ENCODE peak calls at places on chromosomes 12 and 14, in eight cellular contexts. D is RWPE1, W is H9, U is Panc1, N is endothelial cell, O is endothelial cell of umbilical vein, F is neural crest cell, A is HepG2. Z is an unnamed sample.

GRCh38 chr14:51293149-51293925 is 53.3 kb downstream of the TMX1 start:
- DNase-seq in D (no peak), F (no peak), O (peak), U (no peak), N (no peak), W (no peak), A (no peak), Z (no peak)

GRCh38 chr12:122203301-122203967 is at the start of gene B3GNT4:
- DNase-seq in W (peak), F (no peak), U (no peak), D (peak), O (peak), N (peak), A (no peak), Z (peak)

GRCh38 chr12:27243804-27244679 is at the start of gene STK38L:
- DNase-seq in N (peak), F (peak), U (peak), W (peak), A (peak), D (peak), O (peak), Z (peak)

GRCh38 chr14:72665259-72665658 is 228.6 kb downstream of the DPF3 start:
- DNase-seq in A (peak), O (peak), W (no peak), U (no peak), D (peak), N (no peak), F (no peak), Z (peak)

GRCh38 chr12:131564843-131565242 is 146.0 kb upstream of the SFSWAP start:
- DNase-seq in D (no peak), O (no peak), W (peak), U (no peak), A (no peak), F (no peak), N (no peak), Z (no peak)

GRCh38 chr14:99380991-99381687 is 99.5 kb downstream of the SETD3 start:
- DNase-seq in U (no peak), F (no peak), O (no peak), N (no peak), D (no peak), W (no peak), A (no peak), Z (no peak)

GRCh38 chr12:24903305-24904088 is 45.4 kb downstream of the BCAT1 start:
- DNase-seq in A (no peak), W (no peak), U (no peak), O (peak), D (no peak), N (no peak), F (peak), Z (no peak)

GRCh38 chr14:61736751-61737150 is 25.5 kb upstream of the SNAPC1 start:
- DNase-seq in F (no peak), U (no peak), O (no peak), D (no peak), A (no peak), N (no peak), W (no peak), Z (no peak)

GRCh38 chr12:5586201-5586600 is 154.3 kb downstream of the NTF3 start:
- DNase-seq in A (peak), W (no peak), F (no peak), U (no peak), N (no peak), D (no peak), O (peak), Z (no peak)

GRCh38 chr12:94832105-94832504 is 171.4 kb downstream of the NDUFA12 start:
- DNase-seq in W (no peak), U (no peak), N (no peak), O (no peak), A (no peak), F (no peak), D (no peak), Z (no peak)

GRCh38 chr12:104282109-104282508 is 21.4 kb upstream of the EID3 start:
- DNase-seq in W (no peak), D (no peak), U (no peak), F (no peak), A (no peak), O (no peak), N (no peak), Z (no peak)

GRCh38 chr14:86541969-86542368 is 1012.0 kb downstream of the FLRT2 start:
- DNase-seq in F (no peak), W (no peak), U (no peak), D (no peak), N (no peak), A (no peak), O (no peak), Z (no peak)

GRCh38 chr12:94421868-94422740 is 37.6 kb downstream of the CEP83 start:
- DNase-seq in A (no peak), W (no peak), O (no peak), F (no peak), U (no peak), D (no peak), N (no peak), Z (no peak)

GRCh38 chr14:21917699-21918436 is 244.2 kb upstream of the OR4E1 start:
- DNase-seq in U (peak), F (peak), W (no peak), O (peak), N (peak), A (peak), D (peak), Z (peak)

GRCh38 chr14:98167702-98168101 is 1104.3 kb downstream of the BCL11B start:
- DNase-seq in U (no peak), O (no peak), D (no peak), N (no peak), F (no peak), W (no peak), A (no peak), Z (no peak)

GRCh38 chr12:91178139-91178561 is 4.5 kb downstream of the DCN start:
- DNase-seq in A (peak), O (peak), D (peak), U (peak), W (no peak), N (no peak), F (no peak), Z (no peak)

GRCh38 chr12:51009038-51009437 is 17.1 kb downstream of the SLC11A2 start:
- DNase-seq in F (no peak), N (no peak), A (no peak), O (no peak), D (no peak), W (no peak), U (no peak), Z (no peak)

GRCh38 chr12:65607271-65607880 is 216.9 kb upstream of the HMGA2 start:
- DNase-seq in A (no peak), W (no peak), N (no peak), U (no peak), O (peak), F (no peak), D (no peak), Z (peak)

GRCh38 chr12:57096099-57096572 is 7.2 kb downstream of the NAB2 start:
- DNase-seq in F (no peak), N (no peak), D (peak), W (no peak), U (no peak), A (no peak), O (no peak), Z (no peak)

GRCh38 chr12:3077572-3078081 is 448 bp downstream of the TSPAN9 start:
- DNase-seq in F (peak), W (peak), N (peak), O (no peak), A (no peak), U (no peak), D (peak), Z (no peak)

GRCh38 chr12:1811281-1811947 is 9.0 kb upstream of the LRTM2 start:
- DNase-seq in N (no peak), O (peak), A (peak), U (no peak), W (no peak), D (no peak), F (no peak), Z (peak)

GRCh38 chr12:13208533-13209278 is 12.2 kb downstream of the EMP1 start:
- DNase-seq in W (peak), O (no peak), U (no peak), N (peak), F (no peak), A (no peak), D (no peak), Z (no peak)

GRCh38 chr12:110780448-110780847 is 37.8 kb upstream of the PPP1CC start:
- DNase-seq in W (no peak), A (no peak), U (no peak), O (no peak), F (no peak), N (no peak), D (no peak), Z (no peak)

GRCh38 chr14:54762296-54762695 is 140.3 kb downstream of the GCH1 start:
- DNase-seq in W (no peak), N (no peak), F (no peak), U (no peak), A (no peak), O (peak), D (no peak), Z (no peak)

GRCh38 chr14:37168721-37169120 is 3.7 kb downstream of the SLC25A21 start:
- DNase-seq in F (no peak), N (no peak), W (no peak), O (no peak), U (no peak), A (no peak), D (no peak), Z (no peak)

GRCh38 chr12:97487470-97487869 is 24.9 kb downstream of the RMST start:
- DNase-seq in F (no peak), N (no peak), U (no peak), W (no peak), D (no peak), O (no peak), A (no peak), Z (no peak)

GRCh38 chr12:32402170-32402569 is 2.8 kb downstream of the FGD4 start:
- DNase-seq in D (no peak), N (no peak), F (no peak), W (no peak), A (no peak), O (no peak), U (no peak), Z (no peak)

GRCh38 chr14:33280646-33281045 is 342.0 kb downstream of the NPAS3 start:
- DNase-seq in N (no peak), D (peak), U (no peak), W (no peak), O (no peak), A (no peak), F (no peak), Z (no peak)

GRCh38 chr12:109447482-109447881 is 29.6 kb downstream of the KCTD10 start:
- DNase-seq in D (no peak), W (no peak), F (no peak), U (no peak), N (no peak), O (no peak), A (no peak), Z (no peak)

GRCh38 chr12:109448272-109448671 is 28.8 kb downstream of the KCTD10 start:
- DNase-seq in A (no peak), F (no peak), U (no peak), W (no peak), N (no peak), O (peak), D (no peak), Z (no peak)

GRCh38 chr12:109446869-109447268 is 30.2 kb downstream of the KCTD10 start:
- DNase-seq in A (no peak), U (no peak), F (no peak), D (no peak), W (no peak), N (no peak), O (no peak), Z (no peak)

GRCh38 chr12:109449845-109450532 is 27.1 kb downstream of the KCTD10 start:
- DNase-seq in W (no peak), D (no peak), F (no peak), N (no peak), A (no peak), O (no peak), U (no peak), Z (no peak)

GRCh38 chr12:109448707-109449390 is 28.3 kb downstream of the KCTD10 start:
- DNase-seq in W (no peak), A (no peak), N (no peak), O (no peak), U (no peak), D (no peak), F (no peak), Z (no peak)
- TF ChIP-seq CTCF in W (no peak), A (no peak), N (no peak), O (no peak), U (no peak), D (no peak), F (no peak), Z (no peak)

GRCh38 chr14:92785601-92786426 is 8.3 kb upstream of the GOLGA5 start:
- DNase-seq in D (peak), O (peak), N (no peak), A (no peak), F (no peak), W (peak), U (no peak), Z (peak)
- TF ChIP-seq CTCF in D (no peak), O (no peak), N (no peak), A (no peak), F (no peak), W (no peak), U (no peak), Z (no peak)

GRCh38 chr12:79549531-79550271 is 141.1 kb downstream of the PAWR start:
- DNase-seq in W (no peak), O (peak), N (no peak), D (no peak), A (peak), F (no peak), U (no peak), Z (no peak)

GRCh38 chr12:79546461-79547043 is 144.2 kb downstream of the PAWR start:
- DNase-seq in A (no peak), W (no peak), O (no peak), N (no peak), U (no peak), D (peak), F (no peak), Z (peak)

GRCh38 chr12:79547044-79547734 is 143.6 kb downstream of the PAWR start:
- DNase-seq in A (peak), F (no peak), O (peak), U (peak), N (peak), D (peak), W (peak), Z (peak)

GRCh38 chr12:79548525-79548924 is 142.2 kb downstream of the PAWR start:
- DNase-seq in F (no peak), D (no peak), O (no peak), U (no peak), N (no peak), W (no peak), A (no peak), Z (no peak)

GRCh38 chr12:79547735-79548347 is 142.9 kb downstream of the PAWR start:
- DNase-seq in U (peak), W (peak), N (peak), D (peak), O (peak), F (peak), A (peak), Z (peak)
- TF ChIP-seq CTCF in U (peak), W (peak), N (peak), D (peak), O (peak), F (peak), A (peak), Z (peak)

GRCh38 chr14:73746540-73747385 is 32.6 kb upstream of the PNMA1 start:
- DNase-seq in A (no peak), O (no peak), F (no peak), W (peak), D (no peak), U (no peak), N (no peak), Z (no peak)
- TF ChIP-seq CTCF in A (no peak), O (peak), F (no peak), W (peak), D (no peak), U (no peak), N (no peak), Z (no peak)

GRCh38 chr14:40494483-40494882 is 1062.2 kb upstream of the FBXO33 start:
- DNase-seq in O (no peak), N (no peak), U (no peak), F (no peak), A (no peak), D (no peak), W (peak), Z (no peak)
- TF ChIP-seq CTCF in O (no peak), N (no peak), U (no peak), F (no peak), A (no peak), D (no peak), W (no peak), Z (no peak)

GRCh38 chr12:78571953-78572352 is 292.6 kb upstream of the SYT1 start:
- DNase-seq in O (no peak), F (no peak), D (no peak), N (no peak), W (peak), U (no peak), A (no peak), Z (no peak)
- TF ChIP-seq CTCF in O (no peak), F (no peak), D (no peak), N (no peak), W (peak), U (peak), A (peak), Z (no peak)

Z was measured in Calu3.